ENCODE peak calls at places on chromosomes 16 and 17, in four cellular contexts. One of them, this sample, is unnamed.

GRCh38 chr17:7997186-7997585 is 5.2 kb upstream of the GUCY2D start:
- DNase-seq in MM.1S: peak; percentile 94
- DNase-seq in fibroblast of pulmonary artery: peak; percentile 51
- DNase-seq in transverse colon: peak; percentile 67
- DNase-seq in this sample: no peak

GRCh38 chr17:59783221-59784016 is 76.0 kb downstream of the VMP1 start:
- DNase-seq in MM.1S: no peak
- DNase-seq in fibroblast of pulmonary artery: peak; percentile 74
- DNase-seq in transverse colon: no peak
- DNase-seq in this sample: no peak

GRCh38 chr16:85686912-85687591 is 1.7 kb downstream of the GINS2 start:
- DNase-seq in transverse colon: peak; percentile 67
- DNase-seq in fibroblast of pulmonary artery: no peak
- DNase-seq in MM.1S: no peak
- DNase-seq in this sample: no peak

GRCh38 chr16:89103156-89103555 is 9.5 kb downstream of the ACSF3 start:
- DNase-seq in MM.1S: no peak
- DNase-seq in transverse colon: peak; percentile 86
- DNase-seq in fibroblast of pulmonary artery: no peak
- DNase-seq in this sample: no peak

GRCh38 chr17:75995385-75995925 is 5.2 kb upstream of the CDK3 start:
- DNase-seq in MM.1S: no peak
- DNase-seq in fibroblast of pulmonary artery: no peak
- DNase-seq in transverse colon: no peak
- DNase-seq in this sample: no peak

GRCh38 chr16:47705268-47705667 is 244.1 kb downstream of the PHKB start:
- DNase-seq in MM.1S: no peak
- DNase-seq in fibroblast of pulmonary artery: no peak
- DNase-seq in transverse colon: no peak
- DNase-seq in this sample: no peak

GRCh38 chr17:79800325-79801155 is 3.7 kb upstream of the CBX8 start:
- DNase-seq in transverse colon: peak; percentile 63
- DNase-seq in fibroblast of pulmonary artery: peak; percentile 54
- DNase-seq in MM.1S: no peak
- DNase-seq in this sample: no peak

GRCh38 chr16:11090947-11091785 is 146.8 kb downstream of the CLEC16A start:
- DNase-seq in transverse colon: no peak
- DNase-seq in fibroblast of pulmonary artery: no peak
- DNase-seq in MM.1S: no peak
- DNase-seq in this sample: no peak

GRCh38 chr16:12975766-12976165 is 74.4 kb downstream of the SHISA9 start:
- DNase-seq in fibroblast of pulmonary artery: no peak
- DNase-seq in MM.1S: no peak
- DNase-seq in transverse colon: no peak
- DNase-seq in this sample: no peak

GRCh38 chr16:70418274-70418992 is 20.5 kb downstream of the ST3GAL2 start:
- DNase-seq in transverse colon: no peak
- DNase-seq in fibroblast of pulmonary artery: no peak
- DNase-seq in MM.1S: no peak
- DNase-seq in this sample: no peak

GRCh38 chr17:51419476-51419875 is 159.1 kb downstream of the UTP18 start:
- DNase-seq in fibroblast of pulmonary artery: no peak
- DNase-seq in MM.1S: no peak
- DNase-seq in transverse colon: no peak
- DNase-seq in this sample: peak; percentile 6

GRCh38 chr17:1241904-1242303 is 28.3 kb upstream of the BHLHA9 start:
- DNase-seq in MM.1S: no peak
- DNase-seq in transverse colon: no peak
- DNase-seq in fibroblast of pulmonary artery: peak; percentile 40
- DNase-seq in this sample: no peak

GRCh38 chr16:1911467-1912214 is 6.6 kb downstream of the HS3ST6 start:
- DNase-seq in MM.1S: no peak
- DNase-seq in fibroblast of pulmonary artery: no peak
- DNase-seq in transverse colon: no peak
- DNase-seq in this sample: no peak

GRCh38 chr17:77323413-77324171 is 182.8 kb downstream of the SEC14L1 start:
- DNase-seq in transverse colon: peak; percentile 33
- DNase-seq in MM.1S: no peak
- DNase-seq in fibroblast of pulmonary artery: peak; percentile 77
- DNase-seq in this sample: no peak

GRCh38 chr17:36534881-36535668 is at the start of gene PIGW:
- DNase-seq in transverse colon: peak; percentile 93
- DNase-seq in fibroblast of pulmonary artery: peak; percentile 89
- DNase-seq in MM.1S: peak; percentile 93
- DNase-seq in this sample: peak; percentile 83

GRCh38 chr17:82832411-82832810 is 7.4 kb downstream of the ZNF750 start:
- DNase-seq in transverse colon: no peak
- DNase-seq in MM.1S: no peak
- DNase-seq in fibroblast of pulmonary artery: no peak
- DNase-seq in this sample: no peak

GRCh38 chr16:3650631-3651265 is 3.7 kb upstream of the DNASE1 start:
- DNase-seq in fibroblast of pulmonary artery: no peak
- DNase-seq in MM.1S: no peak
- DNase-seq in transverse colon: no peak
- DNase-seq in this sample: peak; percentile 19

GRCh38 chr17:60743812-60744211 is 66.2 kb downstream of the BCAS3 start:
- DNase-seq in transverse colon: no peak
- DNase-seq in fibroblast of pulmonary artery: peak; percentile 65
- DNase-seq in MM.1S: no peak
- DNase-seq in this sample: no peak

GRCh38 chr16:25009822-25010221 is 5.3 kb downstream of the ARHGAP17 start:
- DNase-seq in fibroblast of pulmonary artery: peak; percentile 33
- DNase-seq in transverse colon: no peak
- DNase-seq in MM.1S: no peak
- DNase-seq in this sample: no peak

GRCh38 chr17:80067393-80067986 is 31.0 kb downstream of the CCDC40 start:
- DNase-seq in MM.1S: no peak
- DNase-seq in fibroblast of pulmonary artery: no peak
- DNase-seq in transverse colon: no peak
- DNase-seq in this sample: no peak

GRCh38 chr16:86626284-86626683 is 47.9 kb downstream of the FOXL1 start:
- DNase-seq in MM.1S: no peak
- DNase-seq in transverse colon: no peak
- DNase-seq in fibroblast of pulmonary artery: no peak
- DNase-seq in this sample: no peak

GRCh38 chr17:50863221-50863843 is 2.8 kb downstream of the TOB1 start:
- DNase-seq in transverse colon: peak; percentile 71
- DNase-seq in MM.1S: peak; percentile 38
- DNase-seq in fibroblast of pulmonary artery: peak; percentile 54
- DNase-seq in this sample: peak; percentile 59

GRCh38 chr16:19749571-19750080 is 31.6 kb downstream of the IQCK start:
- DNase-seq in MM.1S: no peak
- DNase-seq in fibroblast of pulmonary artery: peak; percentile 25
- DNase-seq in transverse colon: no peak
- DNase-seq in this sample: no peak

GRCh38 chr16:28136751-28137434 is 73.4 kb upstream of the GSG1L start:
- DNase-seq in fibroblast of pulmonary artery: peak; percentile 25
- DNase-seq in transverse colon: no peak
- DNase-seq in MM.1S: no peak
- DNase-seq in this sample: peak; percentile 48

GRCh38 chr16:85573696-85574641 is 39.2 kb upstream of the GSE1 start:
- DNase-seq in fibroblast of pulmonary artery: peak; percentile 85
- DNase-seq in MM.1S: no peak
- DNase-seq in transverse colon: no peak
- DNase-seq in this sample: no peak

GRCh38 chr16:49528564-49529150 is 155.1 kb downstream of the C16orf78 start:
- DNase-seq in MM.1S: no peak
- DNase-seq in fibroblast of pulmonary artery: peak; percentile 11
- DNase-seq in transverse colon: no peak
- DNase-seq in this sample: no peak

GRCh38 chr17:74373838-74374606 is 6.7 kb downstream of the GPR142 start:
- DNase-seq in transverse colon: peak; percentile 70
- DNase-seq in fibroblast of pulmonary artery: no peak
- DNase-seq in MM.1S: no peak
- DNase-seq in this sample: peak; percentile 87

GRCh38 chr17:74369665-74370490 is 2.6 kb downstream of the GPR142 start:
- DNase-seq in fibroblast of pulmonary artery: no peak
- DNase-seq in transverse colon: no peak
- DNase-seq in MM.1S: no peak
- DNase-seq in this sample: no peak

GRCh38 chr17:74372426-74372825 is 5.1 kb downstream of the GPR142 start:
- DNase-seq in transverse colon: no peak
- DNase-seq in fibroblast of pulmonary artery: no peak
- DNase-seq in MM.1S: no peak
- DNase-seq in this sample: no peak

GRCh38 chr17:74369221-74369620 is 1.9 kb downstream of the GPR142 start:
- DNase-seq in MM.1S: no peak
- DNase-seq in transverse colon: peak; percentile 51
- DNase-seq in fibroblast of pulmonary artery: no peak
- DNase-seq in this sample: no peak

DNA sequence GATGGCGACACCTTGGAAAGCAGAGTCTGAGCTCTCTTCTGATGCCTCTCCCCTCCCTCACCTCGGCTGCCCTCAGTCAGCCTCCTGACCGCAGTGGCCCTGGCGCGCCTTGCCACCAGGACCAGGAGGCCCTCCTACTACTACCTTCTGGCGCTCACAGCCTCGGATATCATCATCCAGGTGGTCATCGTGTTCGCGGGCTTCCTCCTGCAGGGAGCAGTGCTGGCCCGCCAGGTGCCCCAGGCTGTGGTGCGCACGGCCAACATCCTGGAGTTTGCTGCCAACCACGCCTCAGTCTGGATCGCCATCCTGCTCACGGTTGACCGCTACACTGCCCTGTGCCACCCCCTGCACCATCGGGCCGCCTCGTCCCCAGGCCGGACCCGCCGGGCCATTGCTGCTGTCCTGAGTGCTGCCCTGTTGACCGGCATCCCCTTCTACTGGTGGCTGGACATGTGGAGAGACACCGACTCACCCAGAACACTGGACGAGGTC is 4.4 kb downstream of the GPR142 start:
- DNase-seq in MM.1S: no peak
- DNase-seq in fibroblast of pulmonary artery: no peak
- DNase-seq in transverse colon: no peak
- DNase-seq in this sample: no peak
- H3K4me3 ChIP-seq in MM.1S: no peak overlapping the region
- H3K4me3 ChIP-seq in fibroblast of pulmonary artery: no peak overlapping the region
- H3K4me3 ChIP-seq in transverse colon: no peak overlapping the region
- H3K4me3 ChIP-seq in this sample: no peak overlapping the region

GRCh38 chr17:64532409-64532808 is 25.6 kb downstream of the CEP95 start:
- DNase-seq in fibroblast of pulmonary artery: no peak
- DNase-seq in transverse colon: no peak
- DNase-seq in MM.1S: no peak
- DNase-seq in this sample: no peak

GRCh38 chr17:64535357-64535756 is 28.6 kb downstream of the CEP95 start:
- DNase-seq in transverse colon: no peak
- DNase-seq in MM.1S: no peak
- DNase-seq in fibroblast of pulmonary artery: no peak
- DNase-seq in this sample: no peak

GRCh38 chr17:64531955-64532371 is 25.2 kb downstream of the CEP95 start:
- DNase-seq in fibroblast of pulmonary artery: no peak
- DNase-seq in transverse colon: no peak
- DNase-seq in MM.1S: no peak
- DNase-seq in this sample: no peak

GRCh38 chr17:64533784-64534183 is 27.0 kb downstream of the CEP95 start:
- DNase-seq in fibroblast of pulmonary artery: no peak
- DNase-seq in transverse colon: no peak
- DNase-seq in MM.1S: no peak
- DNase-seq in this sample: no peak

GRCh38 chr17:64534187-64534586 is 27.4 kb downstream of the CEP95 start:
- DNase-seq in fibroblast of pulmonary artery: no peak
- DNase-seq in transverse colon: no peak
- DNase-seq in MM.1S: no peak
- DNase-seq in this sample: no peak
- TF ChIP-seq CTCF in fibroblast of pulmonary artery: peak; percentile 16
- TF ChIP-seq CTCF in transverse colon: no peak
- TF ChIP-seq CTCF in MM.1S: no peak
- TF ChIP-seq CTCF in this sample: no peak

DNA sequence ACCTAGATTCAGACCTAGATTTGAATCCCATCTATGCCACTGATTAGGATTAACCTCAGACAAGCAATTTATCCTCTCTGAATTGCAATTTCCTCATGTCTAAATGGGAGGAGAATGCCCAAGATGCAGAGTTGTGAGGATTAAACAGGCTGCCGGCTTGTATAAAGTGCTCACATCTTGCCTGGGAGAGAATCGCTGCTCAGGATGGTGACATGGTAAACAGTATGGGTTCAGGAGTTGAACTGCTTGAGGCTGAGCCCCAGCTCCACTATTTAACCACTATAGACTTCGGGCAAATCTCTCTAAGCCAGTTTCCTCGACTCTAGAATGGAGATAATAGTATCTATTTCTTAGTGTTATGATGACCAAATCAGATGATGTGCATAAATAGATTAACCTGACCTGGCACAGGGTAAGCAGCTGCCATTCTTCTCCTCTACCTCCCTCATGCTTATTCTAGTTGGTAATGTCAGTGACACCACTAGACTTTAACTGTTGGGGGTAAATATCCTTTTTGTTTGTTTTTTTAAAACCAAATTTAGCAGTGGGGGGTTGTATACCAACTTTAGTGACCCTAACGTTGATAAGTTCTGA is 732 bp upstream of the RPL27 start:
- DNase-seq in transverse colon: no peak
- DNase-seq in fibroblast of pulmonary artery: no peak
- DNase-seq in MM.1S: peak; percentile 18
- DNase-seq in this sample: no peak
- H3K4me3 ChIP-seq in transverse colon: no peak overlapping the region
- H3K4me3 ChIP-seq in fibroblast of pulmonary artery: peak overlapping the region; percentile 43
- H3K4me3 ChIP-seq in MM.1S: peak overlapping the region; percentile 48
- H3K4me3 ChIP-seq in this sample: peak overlapping the region; percentile 82

DNA sequence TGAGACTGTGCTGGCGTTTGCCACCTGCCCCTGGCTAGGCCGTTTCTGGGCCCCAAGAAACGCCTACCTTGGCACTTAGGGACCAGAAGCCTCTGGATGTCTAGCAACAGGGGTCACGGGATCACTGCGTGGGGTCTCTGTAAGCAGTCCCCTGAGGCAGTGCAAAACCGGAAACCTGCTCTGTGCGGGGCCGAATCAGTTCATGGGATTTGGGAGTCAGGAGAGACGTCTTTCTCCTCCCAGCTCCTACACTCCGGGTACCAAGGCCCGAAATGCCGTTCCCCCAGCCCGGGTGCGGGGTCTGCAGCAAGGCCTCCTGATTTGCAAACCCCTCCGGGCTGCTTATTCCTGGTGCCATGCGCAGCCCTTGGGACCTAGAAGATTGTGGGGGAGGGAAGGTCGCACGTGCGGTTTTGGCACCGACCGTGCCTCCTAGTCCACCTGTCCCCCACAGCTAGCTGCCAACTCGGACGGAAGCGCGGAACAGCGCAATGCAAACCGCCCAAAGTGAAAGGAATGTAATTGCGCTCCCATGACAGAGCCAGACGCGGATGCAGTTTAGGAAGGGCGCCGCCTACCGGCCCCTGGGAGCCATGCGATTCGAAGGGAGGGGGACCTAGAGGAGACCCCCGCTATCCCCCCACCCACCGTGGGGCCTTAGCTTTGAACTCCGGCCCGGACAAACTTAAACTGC is 6.5 kb downstream of the IRX5 start:
- DNase-seq in transverse colon: no peak
- DNase-seq in MM.1S: no peak
- DNase-seq in fibroblast of pulmonary artery: no peak
- DNase-seq in this sample: no peak
- TF ChIP-seq CTCF in transverse colon: peak; percentile 18
- TF ChIP-seq CTCF in MM.1S: peak; percentile 20
- TF ChIP-seq CTCF in fibroblast of pulmonary artery: peak; percentile 58
- TF ChIP-seq CTCF in this sample: peak; percentile 22

GRCh38 chr17:43658890-43659289 is 2.8 kb downstream of the MEOX1 start:
- DNase-seq in fibroblast of pulmonary artery: no peak
- DNase-seq in MM.1S: no peak
- DNase-seq in transverse colon: no peak
- DNase-seq in this sample: no peak
- H3K4me3 ChIP-seq in fibroblast of pulmonary artery: no peak overlapping the region
- H3K4me3 ChIP-seq in MM.1S: no peak overlapping the region
- H3K4me3 ChIP-seq in transverse colon: no peak overlapping the region
- H3K4me3 ChIP-seq in this sample: no peak overlapping the region

GRCh38 chr17:81693491-81694360 is 9.4 kb upstream of the MRPL12 start:
- DNase-seq in transverse colon: no peak
- DNase-seq in MM.1S: no peak
- DNase-seq in fibroblast of pulmonary artery: no peak
- DNase-seq in this sample: no peak
- TF ChIP-seq CTCF in transverse colon: no peak
- TF ChIP-seq CTCF in MM.1S: no peak
- TF ChIP-seq CTCF in fibroblast of pulmonary artery: no peak
- TF ChIP-seq CTCF in this sample: no peak